ENCODE peak calls at places on chromosome 22, in eight cellular contexts. T is right lobe of liver; X is brain microvascular endothelial cell; D is NCI-H82; U is substantia nigra; W is activated T-helper 9 cell treated with anti-CD3 and anti-CD28 coated beads, Interleukin-2, amount 50 U/mL, for 16 hours; M is RCC 7860; G is immature natural killer cell. R is an unnamed sample.

GRCh38 chr22:40531951-40532900 is 104.3 kb downstream of the MRTFA start:
- DNase-seq in T (no peak), X (no peak), D (no peak), U (no peak), W (no peak), M (no peak), G (no peak), R (no peak)

GRCh38 chr22:49158741-49159564 is 668.7 kb downstream of the BRD1 start:
- DNase-seq in T (peak), X (no peak), D (no peak), U (no peak), W (no peak), M (no peak), G (no peak), R (no peak)

GRCh38 chr22:27573992-27574391 is 227.6 kb downstream of the MN1 start:
- DNase-seq in T (no peak), X (no peak), D (no peak), U (no peak), W (no peak), M (no peak), G (no peak), R (no peak)

GRCh38 chr22:30204015-30204741 is 42.4 kb downstream of the LIF start:
- DNase-seq in T (peak), X (no peak), D (no peak), U (no peak), W (no peak), M (no peak), G (no peak), R (no peak)

GRCh38 chr22:19848298-19849224 is 6.1 kb downstream of the GNB1L start:
- DNase-seq in T (peak), X (no peak), D (no peak), U (no peak), W (no peak), M (peak), G (no peak), R (peak)

GRCh38 chr22:43310798-43311197 is 32.4 kb downstream of the SCUBE1 start:
- DNase-seq in T (no peak), X (no peak), D (no peak), U (no peak), W (no peak), M (no peak), G (no peak), R (no peak)

GRCh38 chr22:24758164-24758799 is 16.2 kb downstream of the PIWIL3 start:
- DNase-seq in T (no peak), X (peak), D (peak), U (peak), W (peak), M (peak), G (peak), R (no peak)

GRCh38 chr22:31230871-31231621 is 18.9 kb downstream of the LIMK2 start:
- DNase-seq in T (no peak), X (peak), D (peak), U (peak), W (peak), M (no peak), G (peak), R (peak)

GRCh38 chr22:45069925-45070324 is 60.1 kb upstream of the PHF21B start:
- DNase-seq in T (no peak), X (no peak), D (no peak), U (no peak), W (no peak), M (no peak), G (no peak), R (no peak)

GRCh38 chr22:46557736-46558480 is 20.5 kb upstream of the CELSR1 start:
- DNase-seq in T (peak), X (no peak), D (no peak), U (no peak), W (no peak), M (no peak), G (no peak), R (peak)

GRCh38 chr22:23218867-23219251 is 38.5 kb downstream of the BCR start:
- DNase-seq in T (no peak), X (no peak), D (peak), U (no peak), W (no peak), M (no peak), G (peak), R (no peak)

R was measured in psoas muscle.